ENCODE peak calls at places on chromosomes 3 and 15, in nine cellular contexts. X is A549, U is progenitor cell of endocrine pancreas, W is Panc1, I is breast epithelium, T is esophagus squamous epithelium, F is H9, K is GM06990, Z is body of pancreas. S is an unnamed sample.

GRCh38 chr3:180070925-180071324 is 34.2 kb upstream of the PEX5L start:
- DNase-seq in Z (no peak), W (no peak), T (no peak), U (no peak), I (no peak), K (no peak), X (no peak), F (no peak), S (no peak)

GRCh38 chr3:189908646-189909045 is 212.1 kb downstream of the P3H2 start:
- DNase-seq in X (peak), K (no peak), W (no peak), U (no peak), F (no peak), I (no peak), Z (no peak), T (no peak), S (no peak)

GRCh38 chr3:64093825-64094712 is 70.8 kb upstream of the PSMD6 start:
- DNase-seq in U (no peak), F (no peak), T (no peak), X (no peak), W (no peak), I (no peak), K (no peak), Z (no peak), S (no peak)

GRCh38 chr3:84959470-84960380 is 936 bp downstream of the CADM2 start:
- DNase-seq in F (peak), U (no peak), T (no peak), X (no peak), W (no peak), I (no peak), K (no peak), Z (peak), S (no peak)

GRCh38 chr15:74269362-74270035 is 33.4 kb downstream of the CCDC33 start:
- DNase-seq in Z (no peak), U (no peak), F (no peak), W (no peak), I (no peak), T (no peak), X (no peak), K (no peak), S (no peak)

GRCh38 chr3:34178415-34178814 is 380.0 kb downstream of the PDCD6IP start:
- DNase-seq in T (no peak), F (no peak), I (no peak), Z (no peak), U (no peak), X (no peak), W (no peak), K (no peak), S (no peak)

GRCh38 chr15:51866751-51867150 is 37.3 kb downstream of the TMOD3 start:
- DNase-seq in I (no peak), W (no peak), X (peak), F (no peak), T (no peak), Z (no peak), K (no peak), U (no peak), S (no peak)

GRCh38 chr3:148329481-148330220 is 368.1 kb upstream of the AGTR1 start:
- DNase-seq in W (no peak), T (no peak), I (no peak), K (no peak), F (no peak), X (no peak), U (no peak), Z (no peak), S (no peak)

GRCh38 chr3:194849166-194849875 is 163.6 kb downstream of the FAM43A start:
- DNase-seq in I (no peak), F (no peak), U (no peak), W (no peak), T (no peak), K (no peak), Z (no peak), X (no peak), S (no peak)

GRCh38 chr15:66661432-66662096 is 40.5 kb upstream of the SMAD6 start:
- DNase-seq in U (no peak), I (no peak), X (no peak), W (no peak), T (no peak), Z (no peak), F (no peak), K (no peak), S (no peak)

GRCh38 chr3:153343988-153344782 is 182.2 kb downstream of the RAP2B start:
- DNase-seq in U (no peak), X (no peak), Z (no peak), K (no peak), I (no peak), F (no peak), T (no peak), W (no peak), S (no peak)

GRCh38 chr3:61875073-61875472 is 313.7 kb downstream of the PTPRG start:
- DNase-seq in T (no peak), F (no peak), Z (no peak), K (no peak), X (no peak), W (no peak), I (no peak), U (no peak), S (no peak)

GRCh38 chr3:170222647-170223541 is 670 bp downstream of the PRKCI start:
- DNase-seq in I (no peak), T (peak), F (peak), K (no peak), W (no peak), U (no peak), X (peak), Z (peak), S (no peak)

GRCh38 chr3:174533286-174533685 is 325.8 kb upstream of the NAALADL2 start:
- DNase-seq in T (no peak), X (no peak), F (no peak), Z (no peak), I (no peak), U (no peak), W (no peak), K (no peak), S (no peak)

GRCh38 chr3:22922317-22922716 is 280.8 kb upstream of the UBE2E2 start:
- DNase-seq in X (peak), F (no peak), I (no peak), Z (no peak), U (no peak), T (no peak), K (no peak), W (no peak), S (no peak)
- TF ChIP-seq CTCF in X (peak), F (peak), I (peak), Z (no peak), U (peak), T (peak), K (peak), W (peak), S (peak)

GRCh38 chr3:39086066-39086657 is 21.3 kb downstream of the GORASP1 start:
- DNase-seq in U (no peak), X (no peak), I (no peak), F (no peak), T (no peak), W (no peak), Z (no peak), K (no peak), S (no peak)
- TF ChIP-seq CTCF in U (no peak), X (no peak), I (no peak), F (no peak), T (no peak), W (no peak), Z (no peak), K (no peak), S (no peak)

GRCh38 chr3:135504084-135504685 is 461.3 kb upstream of the PPP2R3A start:
- DNase-seq in K (no peak), X (no peak), U (no peak), Z (no peak), T (no peak), I (no peak), F (no peak), W (no peak), S (no peak)
- TF ChIP-seq CTCF in K (no peak), X (no peak), U (no peak), Z (no peak), T (no peak), I (no peak), F (no peak), W (peak), S (no peak)

GRCh38 chr3:32821686-32822296 is 4.0 kb downstream of the TRIM71 start:
- DNase-seq in I (no peak), U (peak), T (no peak), K (no peak), F (no peak), Z (peak), W (no peak), X (no peak), S (no peak)
- TF ChIP-seq CTCF in I (no peak), U (peak), T (no peak), K (no peak), F (peak), Z (no peak), W (no peak), X (no peak), S (no peak)

DNA sequence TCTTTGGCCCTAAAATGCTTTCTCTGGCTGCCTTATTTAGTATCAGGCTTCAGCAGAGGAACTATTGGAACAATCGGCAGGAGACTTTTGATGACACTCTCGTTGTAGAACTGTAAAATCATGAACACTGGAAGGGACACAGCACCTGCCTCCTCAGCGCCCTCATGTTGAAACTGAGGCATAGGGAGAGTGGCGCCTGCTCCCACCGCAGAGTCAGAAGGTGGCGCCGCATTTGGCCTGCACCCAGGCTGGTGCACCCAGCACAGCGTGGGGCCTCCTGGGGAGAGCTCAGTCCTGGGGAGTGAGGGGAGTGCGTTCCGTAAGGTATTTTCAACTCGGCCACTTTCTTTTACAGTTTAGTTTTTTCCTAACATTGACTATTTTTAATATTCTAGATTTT is 78.2 kb upstream of the BLM start:
- DNase-seq in K (no peak), X (no peak), F (no peak), I (no peak), W (no peak), U (no peak), T (no peak), Z (no peak), S (no peak)
- TF ChIP-seq CTCF in K (peak), X (peak), F (peak), I (no peak), W (no peak), U (no peak), T (no peak), Z (no peak), S (no peak)

GRCh38 chr15:32659340-32659831 is 17.9 kb downstream of the SCG5 start:
- DNase-seq in I (peak), X (peak), K (no peak), T (no peak), Z (peak), U (no peak), W (peak), F (no peak), S (peak)
- TF ChIP-seq CTCF in I (no peak), X (peak), K (no peak), T (no peak), Z (no peak), U (no peak), W (peak), F (no peak), S (peak)